ENCODE peak calls at places on chromosome 5, in nine cellular contexts. L is K562; D is body of pancreas; E is T-cell; Z is pancreas; O is lower lobe of right lung; M is memory B cell; P is naive thymus-derived CD8-positive, alpha-beta T cell; H is activated naive CD8-positive, alpha-beta T cell treated with anti-CD3 and anti-CD28 coated beads, Interleukin-2, amount 10 ng/mL, durations not matched to agents 7 days and 5 days. G is an unnamed sample.
A peak's percentile ranks its signal among the peaks of the same experiment; 100 is the strongest.

GRCh38 chr5:115354246-115354645 is 57.8 kb upstream of the CCDC112 start:
- ATAC-seq in L (no peak), D (no peak), E (no peak), Z (no peak), O (no peak), M (no peak), P (no peak), H (no peak), G (no peak)

GRCh38 chr5:130836729-130837660 is 328.1 kb downstream of the HINT1 start:
- ATAC-seq in L (peak; percentile 62), D (peak; percentile 50), E (no peak), Z (peak; percentile 70), O (no peak), M (no peak), P (peak; percentile 59), H (peak; percentile 60), G (peak; percentile 33)

GRCh38 chr5:16135003-16135402 is 44.6 kb downstream of the MARCHF11 start:
- ATAC-seq in L (no peak), D (no peak), E (no peak), Z (no peak), O (no peak), M (no peak), P (no peak), H (no peak), G (no peak)

GRCh38 chr5:137994556-137994955 is 38.3 kb downstream of the FAM13B start:
- ATAC-seq in L (no peak), D (no peak), E (no peak), Z (no peak), O (no peak), M (no peak), P (no peak), H (no peak), G (no peak)

GRCh38 chr5:14062178-14062577 is 81.0 kb upstream of the TRIO start:
- ATAC-seq in L (no peak), D (no peak), E (no peak), Z (no peak), O (no peak), M (no peak), P (no peak), H (no peak), G (no peak)

GRCh38 chr5:2442686-2443354 is 308.7 kb downstream of the IRX2 start:
- ATAC-seq in L (no peak), D (no peak), E (no peak), Z (no peak), O (peak; percentile 21), M (no peak), P (no peak), H (no peak), G (no peak)

GRCh38 chr5:118293378-118293777 is 695.0 kb downstream of the DTWD2 start:
- ATAC-seq in L (no peak), D (no peak), E (no peak), Z (no peak), O (no peak), M (no peak), P (no peak), H (no peak), G (no peak)

GRCh38 chr5:16685069-16685468 is 68.3 kb upstream of the RETREG1 start:
- ATAC-seq in L (no peak), D (no peak), E (no peak), Z (no peak), O (no peak), M (no peak), P (no peak), H (no peak), G (no peak)

GRCh38 chr5:16707869-16708192 is 91.0 kb upstream of the RETREG1 start:
- ATAC-seq in L (no peak), D (no peak), E (no peak), Z (peak; percentile 83), O (no peak), M (no peak), P (no peak), H (no peak), G (no peak)

GRCh38 chr5:74232281-74232680 is 408.2 kb downstream of the ENC1 start:
- ATAC-seq in L (no peak), D (no peak), E (no peak), Z (peak; percentile 48), O (no peak), M (no peak), P (no peak), H (no peak), G (peak; percentile 90)